ENCODE peak calls at places on chromosomes 2 and 18, in seven cellular contexts. D is IMR-90, B is H9, C is mesenchymal stem cell, O is neuronal stem cell, H is trophoblast cell, P is H1. G is an unnamed sample.

GRCh38 chr2:137151731-137152130 is 386.4 kb downstream of the THSD7B start:
- DNase-seq in D (no peak), B (no peak), C (no peak), O (no peak), H (no peak), P (no peak), G (no peak)

GRCh38 chr2:42944744-42945415 is 152.5 kb upstream of the HAAO start:
- DNase-seq in D (peak), B (no peak), C (peak), O (no peak), H (no peak), P (no peak), G (peak)

GRCh38 chr2:12804141-12804857 is 87.6 kb downstream of the TRIB2 start:
- DNase-seq in D (no peak), B (no peak), C (no peak), O (no peak), H (no peak), P (no peak), G (no peak)

GRCh38 chr2:26552641-26553040 is 74.7 kb upstream of the OTOF start:
- DNase-seq in D (no peak), B (no peak), C (no peak), O (no peak), H (no peak), P (no peak), G (no peak)

GRCh38 chr2:67209107-67209506 is 188.0 kb upstream of the ETAA1 start:
- DNase-seq in D (no peak), B (no peak), C (no peak), O (no peak), H (no peak), P (no peak), G (no peak)

GRCh38 chr2:168727904-168728470 is 74.5 kb upstream of the NOSTRIN start:
- DNase-seq in D (no peak), B (no peak), C (no peak), O (no peak), H (no peak), P (no peak), G (no peak)

GRCh38 chr2:157231476-157231875 is 26.0 kb upstream of the GALNT5 start:
- DNase-seq in D (peak), B (no peak), C (no peak), O (no peak), H (no peak), P (no peak), G (no peak)

GRCh38 chr2:33395660-33396249 is 80.7 kb upstream of the RASGRP3 start:
- DNase-seq in D (peak), B (no peak), C (peak), O (no peak), H (peak), P (peak), G (peak)

GRCh38 chr2:15939854-15940660 is at the start of gene MYCN:
- DNase-seq in D (no peak), B (peak), C (peak), O (peak), H (peak), P (peak), G (peak)

GRCh38 chr18:9757851-9758587 is 49.9 kb downstream of the RAB31 start:
- DNase-seq in D (peak), B (no peak), C (peak), O (no peak), H (no peak), P (no peak), G (no peak)

GRCh38 chr18:76307293-76307690 is 187.8 kb downstream of the ZNF516 start:
- DNase-seq in D (no peak), B (no peak), C (no peak), O (no peak), H (no peak), P (no peak), G (no peak)
- H3K4me2 ChIP-seq in D (no peak), B (no peak), C (no peak), O (no peak), H (no peak), P (no peak), G (no peak)

GRCh38 chr2:189624648-189625355 is 36.5 kb upstream of the ASNSD1 start:
- DNase-seq in D (no peak), B (no peak), C (no peak), O (no peak), H (no peak), P (no peak), G (peak)
- H3K27ac ChIP-seq in D (no peak), B (no peak), C (no peak), O (no peak), H (no peak), P (no peak), G (no peak)

DNA sequence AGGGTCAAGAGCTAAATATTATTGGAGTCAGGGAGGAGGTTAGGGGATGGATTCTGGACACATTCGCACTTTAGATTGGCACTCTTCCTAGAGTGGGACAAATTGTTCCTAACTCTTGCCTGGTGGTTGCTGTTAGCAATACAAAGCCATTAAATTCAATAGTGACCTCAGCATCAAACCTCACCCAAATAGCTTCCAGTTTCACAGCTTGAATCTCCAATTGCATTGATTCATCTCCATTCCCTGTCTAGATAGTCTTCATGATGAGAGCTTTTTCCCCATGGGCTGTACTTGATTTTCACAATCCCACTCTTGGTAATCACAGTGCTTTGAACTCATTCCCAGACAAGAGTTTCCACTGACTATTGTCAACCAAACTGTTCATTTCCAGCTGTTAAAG is 585.9 kb upstream of the SYT4 start:
- DNase-seq in D (no peak), B (no peak), C (no peak), O (no peak), H (no peak), P (no peak), G (no peak)
- H3K23ac ChIP-seq in D (no peak), B (no peak), C (no peak), O (no peak), H (no peak), P (no peak), G (no peak)

GRCh38 chr2:118837067-118837466 is 10.4 kb downstream of the EN1 start:
- DNase-seq in D (no peak), B (peak), C (no peak), O (no peak), H (no peak), P (no peak), G (no peak)
- H3K4me2 ChIP-seq in D (no peak), B (no peak), C (no peak), O (no peak), H (no peak), P (peak), G (no peak)

DNA sequence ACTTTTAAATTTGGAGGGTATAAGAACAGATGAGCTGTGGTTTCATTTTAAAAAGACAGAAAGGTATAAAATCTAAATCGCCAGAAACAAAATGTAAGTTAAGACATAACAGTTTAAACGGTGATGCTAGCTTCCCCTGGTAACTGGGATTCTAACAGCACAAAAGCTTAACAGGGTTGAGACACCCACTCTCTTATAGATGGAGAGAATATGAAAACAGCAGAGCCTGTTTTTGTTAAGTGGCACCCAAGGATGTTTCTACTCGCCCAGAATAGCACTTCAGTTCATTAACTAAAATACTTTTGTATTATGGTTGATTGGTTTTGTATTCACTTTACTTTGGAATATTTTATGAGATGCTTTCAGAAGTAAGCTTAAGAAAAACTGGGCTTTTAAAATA is 151.9 kb upstream of the RND3 start:
- DNase-seq in D (no peak), B (no peak), C (no peak), O (no peak), H (no peak), P (no peak), G (no peak)
- H3K27ac ChIP-seq in D (peak), B (no peak), C (no peak), O (no peak), H (no peak), P (no peak), G (no peak)

GRCh38 chr2:178584666-178585065 is 104.4 kb downstream of the PLEKHA3 start:
- DNase-seq in D (no peak), B (no peak), C (no peak), O (no peak), H (no peak), P (no peak), G (peak)
- H3K23ac ChIP-seq in D (no peak), B (no peak), C (no peak), O (no peak), H (no peak), P (no peak), G (no peak)

GRCh38 chr2:36356990-36357505 is 1.5 kb downstream of the CRIM1 start:
- DNase-seq in D (peak), B (no peak), C (peak), O (no peak), H (peak), P (no peak), G (no peak)
- H3K4me2 ChIP-seq in D (peak), B (peak), C (peak), O (peak), H (peak), P (peak), G (peak)

DNA sequence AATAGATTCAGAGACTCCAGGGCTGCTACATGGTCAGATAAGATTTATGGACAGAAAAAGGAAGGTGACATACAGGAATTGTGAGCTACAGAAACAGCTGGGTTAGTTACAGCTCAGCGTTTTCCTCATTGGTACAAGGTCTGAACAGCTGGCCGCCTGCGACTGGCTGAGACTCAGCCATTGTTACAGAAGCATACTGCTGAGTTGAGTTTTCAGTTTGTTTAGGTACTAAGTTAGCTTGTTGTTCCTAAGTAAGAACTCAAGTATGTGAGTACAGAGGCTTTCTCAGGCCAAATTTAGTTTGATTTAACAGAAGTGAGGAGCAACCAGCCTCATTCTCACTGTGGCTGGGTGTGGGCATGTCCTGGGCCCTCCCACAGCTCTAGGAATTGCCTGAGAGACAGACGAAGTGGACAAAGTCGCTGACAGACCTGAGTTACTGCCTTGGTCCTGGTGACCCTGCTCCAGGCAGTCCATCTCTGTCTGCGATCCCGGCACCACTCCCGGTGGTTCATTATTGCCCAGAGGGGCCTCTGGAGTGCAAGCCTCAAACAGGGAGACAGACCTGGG is 27.8 kb upstream of the RHOB start:
- DNase-seq in D (peak), B (no peak), C (peak), O (no peak), H (no peak), P (no peak), G (no peak)
- H3K27ac ChIP-seq in D (peak), B (no peak), C (no peak), O (no peak), H (no peak), P (no peak), G (no peak)

GRCh38 chr18:45739268-45739667 is 15.3 kb downstream of the SLC14A1 start:
- DNase-seq in D (no peak), B (no peak), C (no peak), O (no peak), H (no peak), P (no peak), G (peak)

GRCh38 chr18:45739848-45740247 is 15.9 kb downstream of the SLC14A1 start:
- DNase-seq in D (no peak), B (no peak), C (no peak), O (no peak), H (no peak), P (no peak), G (peak)

GRCh38 chr18:45741056-45741455 is 17.1 kb downstream of the SLC14A1 start:
- DNase-seq in D (no peak), B (no peak), C (no peak), O (no peak), H (no peak), P (no peak), G (no peak)

GRCh38 chr18:45734944-45735343 is 11.0 kb downstream of the SLC14A1 start:
- DNase-seq in D (no peak), B (no peak), C (no peak), O (no peak), H (no peak), P (no peak), G (no peak)

GRCh38 chr18:45738660-45739059 is 14.7 kb downstream of the SLC14A1 start:
- DNase-seq in D (no peak), B (peak), C (no peak), O (no peak), H (no peak), P (no peak), G (peak)
- H3K23ac ChIP-seq in D (peak), B (no peak), C (no peak), O (no peak), H (no peak), P (no peak), G (no peak)

GRCh38 chr2:113854970-113855740 is 34.7 kb upstream of the ACTR3 start:
- DNase-seq in D (no peak), B (no peak), C (no peak), O (no peak), H (no peak), P (no peak), G (no peak)
- H3K4me2 ChIP-seq in D (no peak), B (no peak), C (no peak), O (no peak), H (no peak), P (no peak), G (no peak)

G was measured in mesendoderm.